ENCODE peak calls at places on chromosomes 5 and 9, in four cellular contexts. X is K562, I is GM12878, Q is HepG2. A is an unnamed sample.

GRCh38 chr5:54520940-54521339 is 3.4 kb downstream of the SNX18 start:
- DNase-seq in X (no peak), I (no peak), Q (no peak), A (no peak)

GRCh38 chr9:32395483-32396216 is 11.2 kb downstream of the ACO1 start:
- DNase-seq in X (no peak), I (no peak), Q (no peak), A (no peak)

GRCh38 chr5:1312206-1312605 is 17.3 kb upstream of the TERT start:
- DNase-seq in X (no peak), I (no peak), Q (no peak), A (no peak)

GRCh38 chr5:37211661-37212060 is 37.5 kb downstream of the CPLANE1 start:
- DNase-seq in X (no peak), I (no peak), Q (no peak), A (no peak)

GRCh38 chr5:112367400-112367799 is 51.7 kb downstream of the EPB41L4A start:
- DNase-seq in X (no peak), I (no peak), Q (no peak), A (no peak)

GRCh38 chr5:14712666-14713065 is 48.1 kb downstream of the OTULIN start:
- DNase-seq in X (no peak), I (no peak), Q (no peak), A (no peak)

GRCh38 chr5:144915452-144915851 is 744.8 kb downstream of the KCTD16 start:
- DNase-seq in X (no peak), I (no peak), Q (no peak), A (no peak)

GRCh38 chr5:14895301-14895700 is 23.7 kb upstream of the ANKH start:
- DNase-seq in X (no peak), I (no peak), Q (no peak), A (no peak)

GRCh38 chr5:142295960-142296860 is 28.6 kb downstream of the SPRY4 start:
- DNase-seq in X (no peak), I (no peak), Q (no peak), A (no peak)

GRCh38 chr5:178590141-178590923 is at the start of gene COL23A1:
- DNase-seq in X (peak), I (no peak), Q (no peak), A (no peak)

GRCh38 chr9:6711403-6711802 is 46.4 kb upstream of the KDM4C start:
- DNase-seq in X (no peak), I (no peak), Q (no peak), A (no peak)

GRCh38 chr5:31939151-31939550 is 235.0 kb downstream of the GOLPH3 start:
- DNase-seq in X (no peak), I (no peak), Q (no peak), A (no peak)

GRCh38 chr9:72351538-72352453 is 13.2 kb downstream of the ZFAND5 start:
- DNase-seq in X (no peak), I (no peak), Q (no peak), A (no peak)
- TF ChIP-seq HDAC6 in X (no peak), I (no peak), Q (no peak), A (no peak)

DNA sequence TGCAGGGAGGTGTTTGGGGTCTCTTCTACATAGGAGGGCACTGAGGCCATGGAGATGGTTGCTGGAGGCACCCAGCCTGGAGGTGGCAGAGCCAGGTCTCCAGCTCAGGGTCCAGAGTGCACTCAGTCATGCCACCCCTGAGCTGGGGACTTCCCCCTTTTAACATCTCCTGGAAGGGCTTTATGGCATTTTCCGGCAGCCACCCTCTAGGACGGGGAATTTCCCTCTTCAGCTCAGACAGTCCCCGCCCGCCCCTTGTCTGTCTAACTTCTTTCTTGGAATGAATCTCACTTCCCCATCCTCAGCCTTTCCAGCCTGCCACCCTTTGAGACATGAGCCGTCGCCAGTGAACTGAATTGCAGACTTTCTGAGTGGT is 49.9 kb downstream of the COL15A1 start:
- DNase-seq in X (no peak), I (peak), Q (no peak), A (no peak)
- TF ChIP-seq HDAC6 in X (no peak), I (no peak), Q (no peak), A (no peak)

GRCh38 chr5:156481741-156482140 is 154.8 kb downstream of the SGCD start:
- DNase-seq in X (no peak), I (no peak), Q (no peak), A (no peak)
- TF ChIP-seq HDAC6 in X (no peak), I (no peak), Q (no peak), A (no peak)

GRCh38 chr9:127867356-127868277 is 9.9 kb downstream of the AK1 start:
- DNase-seq in X (no peak), I (no peak), Q (no peak), A (no peak)
- TF ChIP-seq HDAC6 in X (no peak), I (no peak), Q (no peak), A (no peak)

GRCh38 chr9:125261501-125262216 is at the start of gene GAPVD1:
- DNase-seq in X (peak), I (peak), Q (peak), A (peak)
- TF ChIP-seq HDAC6 in X (no peak), I (peak), Q (no peak), A (no peak)

GRCh38 chr5:149588947-149589346 is 7.6 kb downstream of the ARHGEF37 start:
- DNase-seq in X (no peak), I (no peak), Q (no peak), A (no peak)

GRCh38 chr5:149586708-149587318 is 5.5 kb downstream of the ARHGEF37 start:
- DNase-seq in X (no peak), I (no peak), Q (no peak), A (no peak)

GRCh38 chr5:149583394-149583793 is 2.1 kb downstream of the ARHGEF37 start:
- DNase-seq in X (no peak), I (no peak), Q (no peak), A (no peak)

GRCh38 chr5:149584106-149584505 is 2.8 kb downstream of the ARHGEF37 start:
- DNase-seq in X (no peak), I (no peak), Q (no peak), A (no peak)

GRCh38 chr5:149585910-149586309 is 4.6 kb downstream of the ARHGEF37 start:
- DNase-seq in X (no peak), I (no peak), Q (no peak), A (no peak)
- TF ChIP-seq HDAC6 in X (no peak), I (no peak), Q (no peak), A (no peak)

DNA sequence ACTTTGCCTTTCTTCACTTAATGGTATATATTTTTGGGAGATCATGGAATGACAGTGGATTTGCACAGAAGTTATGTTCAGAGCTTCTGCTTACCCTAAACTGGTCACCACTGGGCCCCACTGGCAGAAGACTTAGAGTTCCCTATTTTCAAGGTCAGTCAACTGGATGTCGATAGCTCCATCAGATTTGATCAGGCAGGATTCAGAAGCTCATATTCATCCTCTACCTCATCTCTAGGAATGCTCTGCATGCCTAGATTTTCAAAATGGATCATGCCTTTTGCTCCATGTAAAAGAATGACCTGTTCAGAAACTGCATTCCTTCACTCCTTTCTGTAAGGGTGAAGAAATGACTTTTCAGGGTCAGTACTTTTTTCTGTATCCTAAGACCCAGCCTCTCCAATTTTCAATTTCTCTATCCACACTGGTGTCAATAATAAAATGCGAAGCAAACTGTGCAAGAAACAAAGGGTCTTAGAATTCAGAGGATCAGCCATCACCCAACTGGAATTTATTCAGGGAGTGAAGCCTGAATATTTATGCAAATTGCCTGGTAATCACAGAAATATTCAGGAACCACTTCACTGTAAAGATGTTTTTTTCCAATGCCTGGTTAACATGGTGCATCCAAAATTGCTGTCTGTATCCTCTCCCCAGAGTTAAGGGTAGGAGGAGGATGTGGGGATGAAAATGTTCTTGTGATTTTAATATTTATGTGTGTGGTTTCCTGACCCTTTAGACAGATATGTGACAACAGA is 125.4 kb downstream of the DOCK2 start:
- DNase-seq in X (no peak), I (no peak), Q (no peak), A (no peak)
- TF ChIP-seq HDAC6 in X (no peak), I (no peak), Q (no peak), A (no peak)

A was measured in H1.